ENCODE peak calls at places on chromosomes 12 and 14, in six cellular contexts. X is HCT116, B is GM23338, K is stomach, U is vagina, D is H1. V is an unnamed sample.

GRCh38 chr14:31696378-31696777 is 135.2 kb downstream of the NUBPL start:
- DNase-seq in B (no peak), X (no peak), K (no peak), U (no peak), D (no peak), V (no peak)

GRCh38 chr12:6334359-6334758 is 7.5 kb downstream of the TNFRSF1A start:
- DNase-seq in K (no peak), U (no peak), X (no peak), B (no peak), D (no peak), V (no peak)

GRCh38 chr14:101174980-101175606 is 271.6 kb upstream of the RTL1 start:
- DNase-seq in B (no peak), U (peak), K (no peak), D (no peak), X (no peak), V (no peak)

GRCh38 chr14:72892103-72892878 is 1.6 kb downstream of the DPF3 start:
- DNase-seq in X (no peak), U (no peak), K (no peak), B (peak), D (no peak), V (no peak)

GRCh38 chr14:34628681-34629135 is 1.2 kb downstream of the SNX6 start:
- DNase-seq in B (no peak), U (no peak), D (no peak), K (peak), X (no peak), V (no peak)

GRCh38 chr14:35631071-35631805 is 97.3 kb downstream of the INSM2 start:
- DNase-seq in X (no peak), U (no peak), K (no peak), D (no peak), B (peak), V (no peak)

GRCh38 chr14:75448209-75448608 is 20.4 kb downstream of the JDP2 start:
- DNase-seq in K (no peak), U (no peak), B (no peak), D (no peak), X (no peak), V (no peak)

GRCh38 chr12:49818241-49818640 is 10.0 kb downstream of the NCKAP5L start:
- DNase-seq in X (no peak), K (no peak), U (no peak), B (no peak), D (no peak), V (no peak)

GRCh38 chr14:67186789-67187188 is 2.5 kb upstream of the GARIN2 start:
- DNase-seq in U (no peak), X (peak), K (no peak), B (no peak), D (no peak), V (no peak)

GRCh38 chr12:3419538-3419937 is 71.5 kb upstream of the PRMT8 start:
- DNase-seq in U (no peak), D (no peak), X (no peak), K (no peak), B (no peak), V (no peak)

GRCh38 chr12:72448805-72449204 is 176.6 kb downstream of the TRHDE start:
- DNase-seq in B (no peak), K (no peak), D (no peak), U (no peak), X (no peak), V (no peak)

GRCh38 chr12:109795023-109795422 is 38.2 kb downstream of the TRPV4 start:
- DNase-seq in U (no peak), D (no peak), B (no peak), X (no peak), K (no peak), V (no peak)

GRCh38 chr12:123010110-123010509 is 29.6 kb downstream of the ARL6IP4 start:
- DNase-seq in K (no peak), B (no peak), U (no peak), D (no peak), X (no peak), V (no peak)

GRCh38 chr14:20555845-20556244 is 5.0 kb downstream of the RNASE9 start:
- DNase-seq in D (no peak), K (no peak), B (peak), X (no peak), U (no peak), V (no peak)

GRCh38 chr12:105076913-105077312 is 7.3 kb downstream of the ALDH1L2 start:
- DNase-seq in U (no peak), D (no peak), X (no peak), B (no peak), K (no peak), V (no peak)
- TF ChIP-seq POLR2AphosphoS5 in U (no peak), D (no peak), X (no peak), B (no peak), K (no peak), V (no peak)

GRCh38 chr14:105689722-105690121 is 163.3 kb downstream of the TMEM121 start:
- DNase-seq in U (no peak), B (no peak), K (no peak), X (no peak), D (no peak), V (no peak)

GRCh38 chr14:105685003-105685402 is 158.6 kb downstream of the TMEM121 start:
- DNase-seq in D (no peak), X (no peak), U (no peak), K (no peak), B (no peak), V (no peak)

GRCh38 chr14:105694961-105695360 is 168.6 kb downstream of the TMEM121 start:
- DNase-seq in B (no peak), K (no peak), X (no peak), D (no peak), U (no peak), V (no peak)

GRCh38 chr14:105690671-105691070 is 164.3 kb downstream of the TMEM121 start:
- DNase-seq in B (no peak), X (no peak), K (no peak), U (no peak), D (no peak), V (no peak)
- TF ChIP-seq POLR2AphosphoS5 in B (no peak), X (no peak), K (no peak), U (no peak), D (no peak), V (no peak)

GRCh38 chr12:19608039-19608438 is 168.7 kb downstream of the AEBP2 start:
- DNase-seq in K (no peak), B (no peak), U (no peak), X (no peak), D (no peak), V (no peak)
- TF ChIP-seq POLR2AphosphoS5 in K (no peak), B (no peak), U (no peak), X (no peak), D (no peak), V (no peak)

DNA sequence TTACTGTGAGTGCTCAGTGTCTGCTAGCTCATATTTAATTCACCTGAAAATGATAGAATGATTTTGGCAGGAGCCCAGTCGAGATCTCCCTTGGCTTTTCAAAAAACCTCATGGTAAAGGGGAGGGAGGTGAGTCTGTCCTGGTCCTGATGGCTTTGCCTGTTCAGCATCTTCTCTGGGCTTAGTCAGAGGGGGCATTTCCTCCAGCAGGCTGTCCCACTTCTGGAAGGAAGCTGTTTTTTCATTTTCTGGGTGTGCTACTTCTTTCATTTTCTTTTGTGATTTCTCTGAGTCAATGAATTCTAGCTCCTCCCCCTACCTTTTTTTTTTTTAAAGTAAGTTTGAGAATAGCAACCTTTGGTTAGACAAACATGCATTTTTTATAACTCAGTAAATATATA is 58.8 kb downstream of the TMX1 start:
- DNase-seq in X (no peak), U (no peak), B (no peak), D (no peak), K (no peak), V (no peak)
- TF ChIP-seq POLR2AphosphoS5 in X (no peak), U (no peak), B (no peak), D (no peak), K (no peak), V (no peak)

DNA sequence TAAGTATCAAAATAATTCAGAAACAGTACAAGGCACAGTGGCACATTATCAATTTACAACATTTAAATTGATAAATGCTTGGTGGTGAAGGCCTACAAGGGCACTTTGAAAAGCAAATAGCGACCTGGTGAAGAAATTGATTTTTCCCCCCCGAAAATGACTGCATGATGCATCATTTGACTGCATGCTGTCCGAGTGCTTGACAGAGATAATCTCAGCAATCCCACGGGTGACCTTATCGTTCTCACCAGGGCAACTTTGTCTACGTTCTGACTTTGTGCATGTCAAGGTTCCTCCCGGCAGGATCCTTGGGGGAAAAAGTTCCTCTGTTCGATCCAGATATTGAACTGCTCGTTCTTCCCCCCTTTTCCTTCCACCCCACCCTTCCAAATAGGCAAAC is 384.8 kb downstream of the EGLN3 start:
- DNase-seq in B (no peak), U (no peak), K (no peak), D (no peak), X (no peak), V (no peak)
- TF ChIP-seq POLR2AphosphoS5 in B (no peak), U (no peak), K (no peak), D (no peak), X (no peak), V (no peak)

DNA sequence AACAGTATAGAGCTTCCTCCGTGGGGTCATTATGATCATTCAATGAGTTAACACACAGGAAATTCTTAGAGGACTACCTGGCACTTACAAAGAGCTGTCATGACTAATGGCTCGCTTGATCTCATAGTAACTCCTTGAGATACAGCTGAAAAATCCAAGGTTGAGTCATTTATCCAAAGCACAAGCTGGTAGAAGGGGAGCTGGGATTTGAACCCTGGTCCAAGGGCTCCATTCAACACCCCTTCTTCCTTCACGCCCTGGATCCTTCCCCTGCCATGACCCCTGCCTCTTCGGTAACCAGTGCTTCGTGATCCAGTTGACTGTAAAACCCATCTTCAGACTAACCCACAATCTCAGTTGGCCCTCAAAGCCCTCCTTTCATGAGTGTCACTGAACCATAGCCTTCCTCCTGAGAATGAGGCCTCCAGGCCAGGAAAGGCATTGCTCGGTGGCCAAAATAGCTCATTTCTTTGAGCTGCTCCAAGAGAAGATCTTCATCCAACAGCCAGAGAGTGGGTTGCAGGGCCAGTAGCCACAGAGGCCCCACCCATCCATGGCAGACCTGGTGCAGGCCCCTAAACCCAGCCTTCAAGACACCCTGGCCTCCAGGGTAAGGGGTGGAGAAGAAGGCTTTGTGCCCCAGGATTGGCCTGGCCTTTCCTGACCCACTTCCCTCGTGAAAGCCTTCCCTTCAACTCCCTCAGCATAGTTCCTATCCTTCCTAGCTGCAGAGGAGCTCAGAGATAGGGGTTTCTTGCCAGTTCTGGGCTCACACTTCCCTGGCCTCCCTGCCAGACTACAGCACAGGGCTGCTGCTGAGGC is 7.7 kb downstream of the ZFP36L1 start:
- DNase-seq in D (peak), K (peak), X (peak), B (no peak), U (peak), V (no peak)
- TF ChIP-seq POLR2AphosphoS5 in D (no peak), K (no peak), X (peak), B (no peak), U (peak), V (no peak)

GRCh38 chr12:58919271-58920101 is 818 bp downstream of the LRIG3 start:
- DNase-seq in U (no peak), K (no peak), D (no peak), B (peak), X (no peak), V (peak)
- TF ChIP-seq POLR2AphosphoS5 in U (no peak), K (peak), D (no peak), B (no peak), X (no peak), V (no peak)

GRCh38 chr14:65465584-65465983 is 53.1 kb downstream of the FUT8 start:
- DNase-seq in X (no peak), B (no peak), K (no peak), U (no peak), D (no peak), V (no peak)
- TF ChIP-seq POLR2AphosphoS5 in X (no peak), B (no peak), K (no peak), U (no peak), D (no peak), V (no peak)

V was measured in GM12891.